ENCODE peak calls at places on chromosome X, in five cellular contexts. F is fibroblast of lung, N is lower lobe of right lung, Z is Panc1, Y is MM.1S. R is an unnamed sample.

GRCh38 chrX:1248381-1249061 is 20.1 kb upstream of the CSF2RA start:
- DNase-seq in Y (no peak), N (peak; percentile 49), Z (no peak), F (no peak), R (peak; percentile 54)

GRCh38 chrX:39813631-39814246 is 284.0 kb downstream of the BCOR start:
- DNase-seq in Y (no peak), Z (no peak), F (peak; percentile 76), N (no peak), R (no peak)

GRCh38 chrX:452598-452997 is 65.9 kb upstream of the PPP2R3B start:
- DNase-seq in N (no peak), F (no peak), Y (no peak), Z (no peak), R (no peak)

GRCh38 chrX:1535241-1536041 is 1.5 kb downstream of the P2RY8 start:
- DNase-seq in N (no peak), Y (peak; percentile 50), Z (no peak), F (no peak), R (peak; percentile 36)

GRCh38 chrX:129769467-129770154 is 10.1 kb upstream of the SASH3 start:
- DNase-seq in N (no peak), Y (peak; percentile 98), F (peak; percentile 6), Z (no peak), R (peak; percentile 63)

GRCh38 chrX:103197721-103198306 is 17.1 kb upstream of the BEX4 start:
- DNase-seq in Y (no peak), Z (no peak), F (peak; percentile 53), N (no peak), R (no peak)

GRCh38 chrX:49910344-49910743 is 12.1 kb upstream of the CLCN5 start:
- DNase-seq in Y (peak; percentile 12), F (no peak), N (no peak), Z (no peak), R (no peak)

GRCh38 chrX:78957768-78958130 is 12.6 kb downstream of the P2RY10 start:
- DNase-seq in N (no peak), F (no peak), Z (no peak), Y (no peak), R (peak; percentile 19)

GRCh38 chrX:46601283-46601682 is 27.7 kb downstream of the CHST7 start:
- DNase-seq in F (peak; percentile 73), N (no peak), Y (no peak), Z (no peak), R (no peak)

GRCh38 chrX:3549442-3549875 is 164.0 kb downstream of the PRKX start:
- DNase-seq in N (no peak), Z (no peak), F (no peak), Y (no peak), R (no peak)

GRCh38 chrX:78104447-78105176 is 564 bp downstream of the PGK1 start:
- DNase-seq in N (peak; percentile 78), F (peak; percentile 43), Y (peak; percentile 53), Z (no peak), R (peak; percentile 18)

GRCh38 chrX:152072236-152072635 is 66.1 kb downstream of the MAGEA10 start:
- DNase-seq in Y (no peak), Z (no peak), N (no peak), F (peak; percentile 92), R (no peak)
- TF ChIP-seq CTCF in Y (no peak), Z (no peak), N (no peak), F (no peak), R (no peak)

GRCh38 chrX:123739474-123739873 is 6.6 kb upstream of the THOC2 start:
- DNase-seq in Y (no peak), Z (no peak), N (no peak), F (no peak), R (no peak)

GRCh38 chrX:123742440-123742839 is 9.6 kb upstream of the THOC2 start:
- DNase-seq in F (no peak), N (no peak), Z (no peak), Y (no peak), R (no peak)

GRCh38 chrX:123736333-123736921 is 3.6 kb upstream of the THOC2 start:
- DNase-seq in F (peak; percentile 83), N (no peak), Y (no peak), Z (no peak), R (no peak)

GRCh38 chrX:123740006-123740405 is 7.2 kb upstream of the THOC2 start:
- DNase-seq in N (no peak), Y (no peak), Z (no peak), F (no peak), R (no peak)

DNA sequence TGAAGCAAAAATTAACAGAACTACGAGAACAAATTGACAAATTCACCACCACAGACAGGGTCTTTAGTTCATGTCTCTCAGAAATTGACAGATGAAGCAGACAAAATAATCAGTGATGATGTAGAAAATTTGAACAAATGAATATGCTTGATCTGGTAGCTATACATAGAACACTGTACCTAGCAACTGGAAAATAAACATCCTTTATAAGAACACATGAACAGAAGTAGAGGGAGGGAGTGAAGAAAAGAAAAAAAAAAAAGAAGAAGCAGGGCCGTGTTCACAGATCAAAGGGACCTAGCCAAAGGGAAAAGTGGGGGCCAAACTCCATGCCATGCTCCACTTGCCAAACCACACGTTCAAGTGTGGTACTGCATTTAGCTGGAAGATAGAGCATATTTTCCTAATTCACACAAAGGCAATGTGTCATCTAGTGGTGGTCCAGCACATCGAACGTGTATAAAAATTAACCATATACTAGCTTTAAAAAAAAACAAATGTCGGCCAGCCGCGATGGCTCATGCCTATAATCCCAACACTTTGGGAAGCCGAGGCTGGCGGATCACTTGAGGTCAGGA is 5.6 kb upstream of the THOC2 start:
- DNase-seq in Z (no peak), N (no peak), Y (no peak), F (peak; percentile 10), R (no peak)
- TF ChIP-seq CTCF in Z (no peak), N (no peak), Y (no peak), F (no peak), R (no peak)

DNA sequence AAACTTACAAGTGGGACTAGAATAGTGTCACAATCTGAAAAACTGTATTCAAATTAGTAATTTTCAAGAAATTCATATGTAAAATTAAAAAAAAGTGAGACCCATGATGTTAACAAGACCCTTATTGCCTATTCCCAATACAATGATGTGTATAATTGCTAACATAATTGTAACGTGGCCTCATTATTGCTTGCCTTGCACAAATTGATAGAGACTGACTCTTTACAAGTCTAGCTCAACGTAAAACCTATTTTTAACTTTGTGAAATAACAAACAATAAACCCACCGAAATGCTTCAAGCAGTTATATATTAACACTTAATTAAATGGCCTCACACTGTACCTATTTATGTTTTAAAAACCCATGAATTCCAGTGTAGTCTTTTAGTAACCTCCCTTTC is 312.5 kb downstream of the DACH2 start:
- DNase-seq in F (no peak), N (no peak), Z (no peak), Y (no peak), R (no peak)
- TF ChIP-seq CTCF in F (no peak), N (no peak), Z (no peak), Y (no peak), R (no peak)

GRCh38 chrX:154441984-154442707 is 1.8 kb upstream of the FAM50A start:
- DNase-seq in Y (no peak), Z (no peak), F (no peak), N (no peak), R (no peak)
- TF ChIP-seq CTCF in Y (no peak), Z (no peak), F (no peak), N (no peak), R (no peak)